ENCODE peak calls at places on chromosomes 16 and 17, in four cellular contexts. S is kidney tubule cell, O is astrocyte of the cerebellum, W is pancreas. Y is an unnamed sample.

GRCh38 chr17:68514809-68515208 is 2.6 kb downstream of the PRKAR1A start:
- DNase-seq in S (peak), O (no peak), W (no peak), Y (no peak)

GRCh38 chr17:12078791-12079190 is 58.1 kb downstream of the MAP2K4 start:
- DNase-seq in S (peak), W (no peak), O (peak), Y (no peak)

GRCh38 chr16:11032000-11032921 is 87.9 kb downstream of the CLEC16A start:
- DNase-seq in W (no peak), S (no peak), O (no peak), Y (peak)

GRCh38 chr16:80277182-80277581 is 263.6 kb upstream of the DYNLRB2 start:
- DNase-seq in W (no peak), S (no peak), O (no peak), Y (no peak)

GRCh38 chr17:78383725-78384471 is 5.4 kb downstream of the PGS1 start:
- DNase-seq in O (peak), W (no peak), S (peak), Y (peak)

GRCh38 chr17:46949291-46950174 is 26.6 kb downstream of the GOSR2 start:
- DNase-seq in W (no peak), S (peak), O (no peak), Y (no peak)

GRCh38 chr16:31087481-31087880 is 1.3 kb downstream of the PRSS53 start:
- DNase-seq in W (no peak), O (no peak), S (no peak), Y (no peak)

GRCh38 chr17:49063652-49064051 is 66.5 kb downstream of the IGF2BP1 start:
- DNase-seq in O (peak), W (no peak), S (no peak), Y (no peak)

GRCh38 chr16:85395207-85395912 is 217.8 kb upstream of the GSE1 start:
- DNase-seq in O (peak), W (peak), S (peak), Y (peak)

GRCh38 chr16:81790277-81790676 is 11.2 kb downstream of the PLCG2 start:
- DNase-seq in S (no peak), W (no peak), O (no peak), Y (no peak)

GRCh38 chr16:56345406-56346050 is 79.8 kb downstream of the AMFR start:
- DNase-seq in S (no peak), W (peak), O (no peak), Y (no peak)

GRCh38 chr17:2707721-2708584 is 3.6 kb downstream of the CLUH start:
- DNase-seq in O (no peak), S (peak), W (peak), Y (peak)

GRCh38 chr16:89633064-89633631 is 19.7 kb downstream of the DPEP1 start:
- DNase-seq in W (no peak), S (peak), O (no peak), Y (no peak)

GRCh38 chr17:75430159-75430748 is 24.8 kb upstream of the GRB2 start:
- DNase-seq in O (peak), S (peak), W (no peak), Y (no peak)

GRCh38 chr17:51256101-51256500 is 3.7 kb downstream of the MBTD1 start:
- DNase-seq in O (no peak), S (no peak), W (no peak), Y (no peak)

GRCh38 chr16:56697456-56698155 is 15.3 kb downstream of the MT1X start:
- DNase-seq in S (no peak), W (no peak), O (no peak), Y (no peak)

GRCh38 chr17:44083250-44083849 is 12.8 kb downstream of the G6PC3 start:
- DNase-seq in W (peak), S (peak), O (no peak), Y (peak)

GRCh38 chr17:1490643-1491405 is 1.7 kb downstream of the MYO1C start:
- DNase-seq in W (peak), O (no peak), S (peak), Y (peak)

GRCh38 chr17:28950017-28950751 is 1.1 kb downstream of the PHF12 start:
- DNase-seq in O (no peak), S (peak), W (peak), Y (peak)

GRCh38 chr16:73171901-73172619 is 124.1 kb upstream of the ZFHX3 start:
- DNase-seq in S (no peak), W (no peak), O (no peak), Y (no peak)

GRCh38 chr16:58507195-58507962 is 7.4 kb downstream of the NDRG4 start:
- DNase-seq in O (no peak), W (no peak), S (no peak), Y (no peak)

GRCh38 chr16:22373662-22374310 is 633 bp downstream of the CDR2 start:
- DNase-seq in S (peak), O (no peak), W (peak), Y (peak)

GRCh38 chr16:12228607-12229499 is 252.3 kb downstream of the SNX29 start:
- DNase-seq in S (peak), O (peak), W (no peak), Y (no peak)

GRCh38 chr17:50638851-50639767 is 4.4 kb downstream of the ABCC3 start:
- DNase-seq in O (peak), W (peak), S (peak), Y (no peak)

GRCh38 chr17:15231851-15232516 is 33.1 kb downstream of the PMP22 start:
- DNase-seq in W (no peak), O (no peak), S (no peak), Y (no peak)

GRCh38 chr16:11060364-11060763 is 116.0 kb downstream of the CLEC16A start:
- DNase-seq in O (no peak), W (no peak), S (no peak), Y (no peak)